ENCODE peak calls at places on chromosomes 16 and 17, in five cellular contexts. C is heart right ventricle; Y is CD4-positive, alpha-beta T cell; U is AG04450; A is lung. Q is an unnamed sample.

GRCh38 chr16:17417740-17418139 is 53.0 kb downstream of the XYLT1 start:
- DNase-seq in A (no peak), U (no peak), C (no peak), Y (no peak), Q (no peak)

GRCh38 chr16:58158137-58158536 is 29.0 kb upstream of the CFAP20 start:
- DNase-seq in A (no peak), U (no peak), Y (no peak), C (no peak), Q (no peak)

GRCh38 chr17:14201595-14201994 is 35.1 kb downstream of the CDRT15 start:
- DNase-seq in Y (peak), C (no peak), U (no peak), A (no peak), Q (no peak)

GRCh38 chr16:80158766-80159165 is 382.0 kb upstream of the DYNLRB2 start:
- DNase-seq in A (no peak), U (peak), C (no peak), Y (no peak), Q (peak)

GRCh38 chr17:75754378-75755204 is 10.4 kb downstream of the GALK1 start:
- DNase-seq in U (no peak), Y (no peak), A (no peak), C (no peak), Q (no peak)

GRCh38 chr17:48735057-48735341 is 6.4 kb upstream of the HOXB13 start:
- DNase-seq in C (no peak), Y (no peak), U (no peak), A (no peak), Q (no peak)

GRCh38 chr16:65034915-65035314 is 86.9 kb downstream of the CDH11 start:
- DNase-seq in A (no peak), C (no peak), Y (no peak), U (no peak), Q (no peak)

GRCh38 chr17:2214887-2215615 is 88.5 kb downstream of the SMG6 start:
- DNase-seq in U (no peak), C (peak), Y (no peak), A (no peak), Q (no peak)

GRCh38 chr17:564526-564925 is 150.1 kb downstream of the VPS53 start:
- DNase-seq in U (no peak), C (no peak), Y (no peak), A (no peak), Q (peak)

GRCh38 chr16:383326-384020 is 1.7 kb upstream of the PGAP6 start:
- DNase-seq in U (no peak), Y (no peak), A (no peak), C (no peak), Q (peak)

GRCh38 chr17:73814070-73814469 is 169.8 kb upstream of the SDK2 start:
- DNase-seq in U (no peak), C (no peak), A (no peak), Y (no peak), Q (no peak)

GRCh38 chr17:41168121-41168520 is at the start of gene KRTAP4-3:
- DNase-seq in A (no peak), U (no peak), Y (no peak), C (no peak), Q (no peak)

GRCh38 chr17:41167561-41167960 is 460 bp downstream of the KRTAP4-3 start:
- DNase-seq in Y (no peak), U (no peak), A (no peak), C (no peak), Q (no peak)

GRCh38 chr17:41160648-41161047 is at the start of gene KRTAP4-4:
- DNase-seq in U (no peak), Y (no peak), C (no peak), A (no peak), Q (no peak)

DNA sequence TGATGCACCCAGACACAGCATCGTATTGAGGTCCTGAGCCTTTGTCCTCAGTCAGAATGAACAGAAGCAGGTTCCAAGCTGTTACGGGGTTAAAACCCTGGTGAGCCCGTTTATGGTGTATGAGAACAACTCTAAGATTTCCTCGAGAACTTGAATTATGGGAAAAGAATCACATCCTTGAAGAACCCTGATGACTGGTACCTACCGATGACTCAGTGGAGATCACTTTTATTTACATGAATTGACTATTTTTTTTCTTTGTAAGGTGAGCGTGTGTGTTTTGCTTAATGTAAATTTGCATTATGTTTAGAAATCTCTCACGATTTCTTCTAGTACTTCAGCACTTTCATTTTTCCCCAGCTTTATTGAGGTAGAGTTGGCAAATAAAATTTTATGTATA is 3.3 kb upstream of the KRTAP4-4 start:
- DNase-seq in Y (no peak), C (no peak), U (no peak), A (no peak), Q (no peak)
- TF ChIP-seq CTCF in Y (no peak), C (no peak), U (no peak), A (no peak), Q (no peak)

DNA sequence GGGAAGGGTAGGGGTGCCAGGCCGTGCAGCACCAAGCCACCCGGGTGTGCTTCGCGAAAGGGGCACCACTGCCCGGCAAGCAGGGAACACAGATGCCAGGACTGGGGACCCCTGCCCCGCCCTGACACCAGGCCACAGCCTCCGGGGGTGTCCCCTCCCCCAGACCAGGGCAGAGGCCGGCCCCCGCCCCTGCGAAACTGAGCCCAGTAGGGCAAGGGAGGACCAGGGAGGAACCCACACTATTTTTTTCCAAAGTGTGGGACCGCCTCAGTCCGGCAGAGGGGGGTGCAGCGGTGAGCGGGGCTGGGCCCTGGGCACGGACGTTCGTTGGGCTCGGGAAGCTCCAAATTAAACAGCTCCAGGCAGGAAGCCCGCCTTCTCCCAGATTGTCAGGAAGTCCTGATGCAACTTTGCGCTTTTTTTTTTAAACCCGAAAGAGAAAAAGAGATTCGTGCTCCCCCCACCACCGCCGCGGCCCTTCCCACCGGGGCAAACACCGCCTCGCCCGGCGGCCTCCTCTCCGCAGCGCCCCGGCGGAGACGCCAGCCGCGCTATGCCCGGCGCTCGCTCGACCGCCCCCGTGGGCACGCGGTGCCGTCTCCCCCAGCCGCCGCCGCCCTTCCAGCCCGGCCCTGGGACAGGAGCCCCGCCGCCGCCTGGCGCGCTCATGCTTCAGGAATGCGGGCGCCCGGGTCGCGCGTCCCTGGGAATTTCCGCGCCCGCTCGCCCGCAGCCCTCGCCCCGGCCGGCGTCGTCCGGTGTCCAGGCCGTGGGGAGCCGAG is 755 bp downstream of the PIEZO1 start:
- DNase-seq in U (no peak), Y (no peak), A (peak), C (peak), Q (peak)
- H3K27ac ChIP-seq in U (peak), Y (peak), A (peak), C (peak), Q (peak)

GRCh38 chr17:81700353-81701287 is 2.5 kb upstream of the MRPL12 start:
- DNase-seq in Y (no peak), U (no peak), C (no peak), A (no peak), Q (no peak)

GRCh38 chr17:81705518-81706231 is 2.5 kb downstream of the MRPL12 start:
- DNase-seq in U (no peak), A (no peak), Y (no peak), C (no peak), Q (no peak)

GRCh38 chr17:81701288-81702071 is 1.7 kb upstream of the MRPL12 start:
- DNase-seq in C (no peak), Y (no peak), A (no peak), U (no peak), Q (no peak)

GRCh38 chr17:81703747-81704654 is 834 bp downstream of the MRPL12 start:
- DNase-seq in C (no peak), U (no peak), Y (no peak), A (no peak), Q (no peak)

GRCh38 chr17:81702934-81703746 is at the start of gene MRPL12:
- DNase-seq in A (peak), C (peak), U (peak), Y (peak), Q (peak)
- TF ChIP-seq CTCF in A (peak), C (peak), U (no peak), Y (peak), Q (peak)

DNA sequence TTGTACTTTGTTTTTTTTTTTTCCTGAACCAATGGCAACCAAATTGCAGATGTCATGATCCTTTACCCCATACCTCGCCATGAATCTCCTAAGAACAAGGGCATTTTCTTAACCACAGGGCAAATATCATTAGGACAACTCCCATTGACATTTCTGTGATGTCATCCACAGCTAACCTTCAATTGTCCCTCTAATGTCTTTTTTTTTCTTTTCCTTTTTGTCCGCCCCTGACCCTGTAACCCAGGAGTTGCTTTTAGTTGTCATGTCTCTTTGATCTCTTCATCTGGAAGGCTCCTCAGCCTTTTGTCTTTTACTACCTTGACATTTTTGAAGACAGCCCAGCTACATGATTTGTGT is 410 bp upstream of the NAGPA start:
- DNase-seq in U (no peak), Y (no peak), A (no peak), C (no peak), Q (no peak)
- H3K27ac ChIP-seq in U (no peak), Y (peak), A (peak), C (peak), Q (peak)

DNA sequence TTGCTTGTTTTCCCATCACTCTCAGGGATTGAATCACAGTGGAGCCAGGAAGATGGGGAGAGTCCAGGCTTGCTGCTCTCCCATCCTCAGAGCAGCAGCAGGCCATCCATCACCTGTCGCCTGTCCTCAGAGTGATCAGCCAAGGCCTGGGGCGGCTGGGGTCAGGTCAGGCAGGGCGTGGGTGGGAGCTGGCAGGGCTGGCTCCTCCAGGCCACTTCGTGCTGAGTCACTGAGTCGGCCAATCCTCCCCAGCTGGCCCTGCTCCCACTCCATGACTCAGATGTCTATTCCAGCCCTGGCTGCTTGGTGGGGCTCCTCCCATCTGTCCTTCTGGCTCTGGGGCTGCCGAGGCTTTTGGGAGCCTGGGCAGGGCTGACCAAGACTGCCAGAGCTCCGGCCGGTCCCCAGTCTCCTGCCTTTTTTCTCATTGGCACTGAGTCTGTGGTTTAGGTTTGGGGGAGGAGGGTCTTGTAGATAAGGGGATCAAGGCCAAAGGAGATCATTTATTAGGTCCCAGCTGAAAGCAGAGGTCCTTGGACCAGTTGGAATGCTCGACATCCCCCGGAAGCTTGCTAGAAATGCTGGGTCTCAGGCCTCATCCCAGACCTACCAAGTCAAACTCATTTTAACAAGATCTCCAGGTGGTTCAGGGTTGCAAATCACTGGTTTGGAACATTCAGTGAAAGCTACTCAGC is 72.7 kb downstream of the ABCC1 start:
- DNase-seq in U (peak), A (peak), C (peak), Y (no peak), Q (peak)
- TF ChIP-seq CTCF in U (no peak), A (no peak), C (no peak), Y (no peak), Q (no peak)

GRCh38 chr17:61157246-61157887 is 242.3 kb upstream of the TBX2 start:
- DNase-seq in A (no peak), U (no peak), C (no peak), Y (no peak), Q (no peak)

GRCh38 chr17:61158372-61158771 is 241.3 kb upstream of the TBX2 start:
- DNase-seq in C (no peak), U (no peak), A (no peak), Y (no peak), Q (no peak)

GRCh38 chr17:61152898-61153297 is 246.7 kb upstream of the TBX2 start:
- DNase-seq in A (no peak), U (no peak), C (no peak), Y (no peak), Q (no peak)

GRCh38 chr17:61159415-61159814 is 240.2 kb upstream of the TBX2 start:
- DNase-seq in Y (no peak), C (no peak), A (no peak), U (no peak), Q (no peak)

DNA sequence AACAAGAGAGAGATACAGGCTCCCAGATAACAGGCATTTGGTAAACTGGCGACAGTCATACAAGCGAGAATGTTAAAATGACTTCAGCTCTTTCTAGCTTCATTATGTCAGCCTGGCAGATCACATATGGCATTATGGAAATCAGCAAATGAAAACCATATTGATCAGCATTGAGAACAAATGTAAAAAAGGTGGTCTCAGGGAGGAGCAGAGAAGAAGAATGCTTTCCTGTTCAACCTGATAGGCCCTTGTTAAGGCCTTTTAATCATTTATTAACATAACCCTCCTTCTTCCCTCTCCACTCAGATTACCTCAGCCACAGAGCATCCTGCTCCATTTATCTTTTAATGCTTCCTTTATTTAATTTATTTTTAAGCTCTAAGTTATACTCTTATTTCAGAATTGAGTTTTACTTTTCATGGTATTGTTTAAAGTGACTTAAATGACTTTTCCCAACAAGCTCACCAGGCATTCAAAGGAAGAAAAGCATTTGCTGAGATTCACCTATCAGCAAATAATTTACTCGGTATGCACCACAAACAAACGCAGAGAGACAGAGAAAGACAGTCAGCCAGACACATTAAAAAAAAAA is 244.0 kb upstream of the TBX2 start:
- DNase-seq in U (no peak), C (no peak), Y (no peak), A (no peak), Q (no peak)
- H3K27ac ChIP-seq in U (no peak), C (no peak), Y (no peak), A (no peak), Q (no peak)

Q was measured in foreskin keratinocyte.